ENCODE peak calls at places on chromosomes 1 and 21, in eight cellular contexts. P is mesothelial cell of epicardium, R is coronary artery, S is IMR-90, K is Calu3, E is WTC11, D is RWPE1, O is upper lobe of right lung. F is an unnamed sample.

GRCh38 chr1:151992345-151993083 is 1.1 kb downstream of the S100A10 start:
- DNase-seq in P (no peak), R (peak), S (peak), K (peak), E (peak), D (peak), O (peak), F (no peak)

GRCh38 chr21:32256873-32257620 is 21.8 kb downstream of the MIS18A start:
- DNase-seq in P (peak), R (peak), S (peak), K (peak), E (no peak), D (peak), O (peak), F (no peak)

GRCh38 chr1:186828612-186829542 is at the start of gene PLA2G4A:
- DNase-seq in P (no peak), R (no peak), S (peak), K (peak), E (no peak), D (peak), O (peak), F (no peak)

GRCh38 chr1:215600258-215600792 is 33.2 kb downstream of the KCTD3 start:
- DNase-seq in P (no peak), R (no peak), S (no peak), K (no peak), E (no peak), D (no peak), O (no peak), F (no peak)

GRCh38 chr1:114299331-114300005 is 145.8 kb upstream of the SYT6 start:
- DNase-seq in P (no peak), R (no peak), S (peak), K (no peak), E (no peak), D (no peak), O (no peak), F (no peak)

GRCh38 chr1:181033799-181034391 is at the start of gene MR1:
- DNase-seq in P (no peak), R (no peak), S (peak), K (peak), E (no peak), D (peak), O (no peak), F (no peak)

GRCh38 chr1:150132372-150132771 is 17.3 kb upstream of the PLEKHO1 start:
- DNase-seq in P (no peak), R (no peak), S (peak), K (no peak), E (no peak), D (no peak), O (no peak), F (no peak)

GRCh38 chr1:151377150-151377884 is 4.8 kb upstream of the SELENBP1 start:
- DNase-seq in P (no peak), R (no peak), S (no peak), K (no peak), E (no peak), D (no peak), O (no peak), F (no peak)

GRCh38 chr1:96472471-96472870 is 249.1 kb upstream of the PTBP2 start:
- DNase-seq in P (no peak), R (no peak), S (peak), K (no peak), E (no peak), D (no peak), O (no peak), F (no peak)

GRCh38 chr1:245225267-245225666 is 70.5 kb downstream of the KIF26B start:
- DNase-seq in P (no peak), R (no peak), S (peak), K (no peak), E (no peak), D (no peak), O (peak), F (no peak)

GRCh38 chr1:113652773-113653172 is 106.5 kb downstream of the PHTF1 start:
- DNase-seq in P (no peak), R (no peak), S (peak), K (no peak), E (no peak), D (peak), O (no peak), F (no peak)

GRCh38 chr1:93036672-93037071 is 42.4 kb upstream of the MTF2 start:
- DNase-seq in P (no peak), R (no peak), S (no peak), K (no peak), E (peak), D (no peak), O (no peak), F (no peak)

GRCh38 chr1:11533790-11534787 is 55.1 kb downstream of the DISP3 start:
- DNase-seq in P (no peak), R (no peak), S (no peak), K (no peak), E (peak), D (no peak), O (peak), F (no peak)

GRCh38 chr1:90443340-90443739 is 273.8 kb downstream of the BARHL2 start:
- DNase-seq in P (no peak), R (no peak), S (no peak), K (no peak), E (no peak), D (no peak), O (no peak), F (no peak)

GRCh38 chr1:115710859-115711624 is 57.5 kb downstream of the CASQ2 start:
- DNase-seq in P (no peak), R (no peak), S (no peak), K (no peak), E (no peak), D (no peak), O (no peak), F (no peak)

GRCh38 chr1:93330617-93331016 is 15.1 kb upstream of the DR1 start:
- DNase-seq in P (no peak), R (no peak), S (no peak), K (no peak), E (no peak), D (no peak), O (no peak), F (no peak)

GRCh38 chr1:21337931-21338567 is 47.8 kb upstream of the ECE1 start:
- DNase-seq in P (no peak), R (peak), S (peak), K (no peak), E (no peak), D (no peak), O (peak), F (no peak)

GRCh38 chr1:11529330-11529729 is 50.4 kb downstream of the DISP3 start:
- DNase-seq in P (no peak), R (no peak), S (no peak), K (no peak), E (peak), D (no peak), O (peak), F (no peak)

GRCh38 chr1:231376875-231377549 is 38.9 kb downstream of the SPRTN start:
- DNase-seq in P (no peak), R (no peak), S (no peak), K (no peak), E (no peak), D (no peak), O (no peak), F (no peak)

GRCh38 chr1:94872771-94873495 is 52.8 kb downstream of the SLC44A3 start:
- DNase-seq in P (peak), R (peak), S (peak), K (no peak), E (no peak), D (no peak), O (no peak), F (no peak)

GRCh38 chr1:228158690-228159665 is 6.6 kb upstream of the IBA57 start:
- DNase-seq in P (no peak), R (no peak), S (no peak), K (no peak), E (no peak), D (no peak), O (no peak), F (no peak)

GRCh38 chr1:16459503-16459902 is 19.0 kb downstream of the NECAP2 start:
- DNase-seq in P (no peak), R (no peak), S (no peak), K (no peak), E (no peak), D (no peak), O (peak), F (no peak)

GRCh38 chr1:29517251-29518080 is 281.1 kb downstream of the PTPRU start:
- DNase-seq in P (peak), R (peak), S (no peak), K (no peak), E (peak), D (no peak), O (no peak), F (peak)

GRCh38 chr1:1421147-1421906 is at the start of gene ANKRD65:
- DNase-seq in P (no peak), R (no peak), S (no peak), K (no peak), E (peak), D (peak), O (peak), F (no peak)

GRCh38 chr21:43907751-43908150 is 42.7 kb downstream of the AGPAT3 start:
- DNase-seq in P (no peak), R (no peak), S (no peak), K (no peak), E (no peak), D (no peak), O (no peak), F (no peak)

GRCh38 chr1:16717174-16718108 is 22.9 kb upstream of the RNU1-4 start:
- DNase-seq in P (peak), R (peak), S (no peak), K (no peak), E (peak), D (no peak), O (no peak), F (peak)

GRCh38 chr1:63004868-63005267 is 220.9 kb downstream of the ATG4C start:
- DNase-seq in P (no peak), R (no peak), S (no peak), K (peak), E (peak), D (peak), O (no peak), F (no peak)

GRCh38 chr1:247357781-247358211 is 26.1 kb upstream of the ZNF496 start:
- DNase-seq in P (no peak), R (no peak), S (peak), K (no peak), E (no peak), D (no peak), O (no peak), F (no peak)

GRCh38 chr1:11044086-11044848 is 2.8 kb downstream of the MASP2 start:
- DNase-seq in P (no peak), R (no peak), S (no peak), K (no peak), E (no peak), D (no peak), O (peak), F (no peak)

GRCh38 chr1:182309631-182310351 is 81.8 kb downstream of the GLUL start:
- DNase-seq in P (no peak), R (no peak), S (no peak), K (no peak), E (no peak), D (no peak), O (no peak), F (no peak)

GRCh38 chr1:240189386-240189989 is 97.8 kb downstream of the FMN2 start:
- DNase-seq in P (peak), R (no peak), S (peak), K (peak), E (peak), D (peak), O (no peak), F (no peak)

GRCh38 chr1:54716299-54717047 is 812 bp downstream of the TTC4 start:
- DNase-seq in P (no peak), R (no peak), S (peak), K (no peak), E (no peak), D (peak), O (no peak), F (no peak)

GRCh38 chr1:176241385-176242015 is 34.4 kb upstream of the COP1 start:
- DNase-seq in P (no peak), R (no peak), S (peak), K (no peak), E (no peak), D (peak), O (no peak), F (no peak)

GRCh38 chr1:16166117-16166516 is 10.2 kb upstream of the EPHA2 start:
- DNase-seq in P (no peak), R (no peak), S (no peak), K (no peak), E (no peak), D (no peak), O (no peak), F (no peak)

GRCh38 chr1:234969011-234969441 is 159.6 kb downstream of the TOMM20 start:
- DNase-seq in P (no peak), R (no peak), S (peak), K (no peak), E (no peak), D (no peak), O (no peak), F (no peak)

GRCh38 chr1:211653907-211654553 is 21.4 kb downstream of the NEK2 start:
- DNase-seq in P (no peak), R (no peak), S (peak), K (no peak), E (no peak), D (no peak), O (peak), F (no peak)

GRCh38 chr1:46549697-46550681 is 1.5 kb downstream of the KNCN start:
- DNase-seq in P (no peak), R (no peak), S (peak), K (peak), E (no peak), D (no peak), O (no peak), F (no peak)

GRCh38 chr1:86754265-86754974 is 50.0 kb downstream of the SH3GLB1 start:
- DNase-seq in P (no peak), R (no peak), S (no peak), K (no peak), E (no peak), D (no peak), O (no peak), F (no peak)

GRCh38 chr1:86750076-86750475 is 45.7 kb downstream of the SH3GLB1 start:
- DNase-seq in P (no peak), R (no peak), S (no peak), K (no peak), E (no peak), D (no peak), O (no peak), F (no peak)

GRCh38 chr1:86756062-86756406 is 51.7 kb downstream of the SH3GLB1 start:
- DNase-seq in P (no peak), R (no peak), S (no peak), K (no peak), E (no peak), D (no peak), O (no peak), F (no peak)

GRCh38 chr1:86750530-86750929 is 46.2 kb downstream of the SH3GLB1 start:
- DNase-seq in P (no peak), R (no peak), S (no peak), K (no peak), E (no peak), D (no peak), O (no peak), F (no peak)

DNA sequence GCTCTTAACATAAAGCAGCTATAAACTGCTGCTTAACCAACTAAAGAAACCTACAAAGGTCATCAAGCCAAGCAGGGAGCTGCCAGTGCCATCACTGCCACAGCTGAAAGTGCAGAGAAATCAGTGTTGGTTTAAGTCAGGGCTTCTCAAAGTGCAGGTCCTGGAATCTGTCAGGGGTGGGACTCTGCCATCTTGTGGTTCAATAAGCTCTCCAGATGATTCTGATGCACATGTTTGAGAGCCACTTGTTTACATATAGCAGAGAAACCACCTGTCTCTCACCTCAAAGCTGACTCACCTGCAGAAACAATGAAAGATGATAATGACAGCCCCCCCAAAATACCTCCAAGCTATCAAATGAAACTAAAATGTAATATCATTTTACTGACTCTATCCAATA is 49.3 kb downstream of the SH3GLB1 start:
- DNase-seq in P (no peak), R (no peak), S (peak), K (no peak), E (no peak), D (peak), O (no peak), F (no peak)
- TF ChIP-seq CTCF in P (no peak), R (no peak), S (no peak), K (no peak), E (no peak), D (no peak), O (no peak), F (peak)

DNA sequence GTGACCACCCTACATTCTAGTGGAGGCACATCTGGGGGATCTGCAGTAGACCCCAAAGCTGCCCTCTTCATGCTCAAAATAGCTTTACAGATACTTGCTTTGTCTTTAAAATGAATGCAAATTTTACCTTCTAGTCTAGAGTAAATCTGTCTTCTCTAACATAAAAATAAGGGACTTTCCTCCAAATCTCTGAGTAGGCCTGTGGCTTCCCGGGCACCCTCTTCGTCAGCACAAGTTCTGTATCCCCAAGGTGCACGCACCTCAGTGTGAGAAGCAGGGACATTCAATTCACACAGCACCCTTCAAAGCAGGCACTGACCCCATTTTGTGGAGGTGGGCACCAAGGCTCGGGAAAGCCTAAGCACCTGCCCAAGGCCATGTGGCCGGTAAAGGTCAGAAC is 19.0 kb downstream of the MEF2D start:
- DNase-seq in P (no peak), R (no peak), S (no peak), K (no peak), E (no peak), D (no peak), O (no peak), F (no peak)
- TF ChIP-seq CTCF in P (no peak), R (no peak), S (no peak), K (no peak), E (no peak), D (no peak), O (no peak), F (no peak)

GRCh38 chr1:202568466-202569196 is 141.6 kb downstream of the SYT2 start:
- DNase-seq in P (no peak), R (no peak), S (no peak), K (no peak), E (no peak), D (no peak), O (no peak), F (no peak)
- TF ChIP-seq CTCF in P (no peak), R (no peak), S (no peak), K (no peak), E (no peak), D (no peak), O (no peak), F (no peak)

GRCh38 chr1:100441651-100442050 is 89.3 kb downstream of the CDC14A start:
- DNase-seq in P (no peak), R (no peak), S (no peak), K (no peak), E (no peak), D (no peak), O (no peak), F (no peak)

GRCh38 chr1:100448371-100448770 is 89.6 kb upstream of the GPR88 start:
- DNase-seq in P (no peak), R (no peak), S (no peak), K (peak), E (no peak), D (no peak), O (no peak), F (no peak)

GRCh38 chr1:100440075-100440809 is 87.9 kb downstream of the CDC14A start:
- DNase-seq in P (no peak), R (no peak), S (no peak), K (no peak), E (no peak), D (no peak), O (no peak), F (no peak)

GRCh38 chr1:100445565-100445964 is 92.4 kb upstream of the GPR88 start:
- DNase-seq in P (no peak), R (no peak), S (no peak), K (no peak), E (no peak), D (no peak), O (no peak), F (no peak)

GRCh38 chr1:100443739-100444571 is 91.6 kb downstream of the CDC14A start:
- DNase-seq in P (no peak), R (no peak), S (peak), K (no peak), E (no peak), D (no peak), O (no peak), F (no peak)
- TF ChIP-seq CTCF in P (no peak), R (no peak), S (no peak), K (no peak), E (no peak), D (no peak), O (no peak), F (no peak)

DNA sequence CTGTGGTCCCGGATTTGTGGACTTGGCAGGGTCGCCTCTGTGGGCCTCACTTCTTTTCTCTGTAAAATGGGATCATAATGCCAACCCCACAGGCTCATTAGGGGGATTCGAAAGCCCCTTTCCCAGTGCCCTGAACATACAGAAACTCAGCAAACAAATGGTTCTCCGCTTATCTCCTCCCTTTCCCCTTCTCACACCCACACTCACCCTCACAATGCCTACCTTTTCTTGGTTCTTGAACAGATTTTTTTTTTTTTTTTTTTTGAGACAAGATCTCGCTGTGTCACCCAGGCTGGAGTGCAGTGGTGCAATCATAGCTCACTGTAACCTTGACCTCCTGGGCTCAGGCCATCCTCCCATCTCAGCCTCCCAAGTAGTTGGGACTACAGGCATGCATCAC is 175.7 kb downstream of the KAZN start:
- DNase-seq in P (no peak), R (no peak), S (no peak), K (no peak), E (no peak), D (no peak), O (no peak), F (no peak)
- TF ChIP-seq CTCF in P (no peak), R (no peak), S (no peak), K (no peak), E (no peak), D (no peak), O (no peak), F (no peak)

GRCh38 chr1:37089750-37090149 is 55.4 kb upstream of the GRIK3 start:
- DNase-seq in P (no peak), R (no peak), S (no peak), K (no peak), E (no peak), D (no peak), O (no peak), F (no peak)
- TF ChIP-seq CTCF in P (no peak), R (no peak), S (no peak), K (no peak), E (no peak), D (no peak), O (no peak), F (no peak)